ENCODE peak calls at places on chromosomes 7 and 10, in ten cellular contexts. L, S, G, D, C, X, B, Z, J and W are unnamed samples.

GRCh38 chr10:47396311-47396717 is 12.2 kb upstream of the ZNF488 start:
- DNase-seq in L (no peak), S (no peak), G (no peak), D (no peak), C (no peak), X (peak; percentile 34), B (no peak), Z (peak; percentile 22), J (peak; percentile 18), W (peak; percentile 6)

GRCh38 chr7:1678571-1679325 is 8.7 kb downstream of the ELFN1 start:
- DNase-seq in L (no peak), S (peak; percentile 17), G (no peak), D (no peak), C (no peak), X (no peak), B (no peak), Z (no peak), J (no peak), W (no peak)

GRCh38 chr10:113692271-113692670 is 12.6 kb downstream of the CASP7 start:
- DNase-seq in L (no peak), S (no peak), G (no peak), D (no peak), C (no peak), X (no peak), B (no peak), Z (no peak), J (no peak), W (no peak)

GRCh38 chr7:31053986-31054385 is 1.9 kb downstream of the ADCYAP1R1 start:
- DNase-seq in L (no peak), S (no peak), G (no peak), D (no peak), C (no peak), X (no peak), B (no peak), Z (no peak), J (no peak), W (no peak)

GRCh38 chr7:111081553-111081952 is 9.4 kb upstream of the LRRN3 start:
- DNase-seq in L (no peak), S (no peak), G (no peak), D (no peak), C (no peak), X (no peak), B (no peak), Z (no peak), J (no peak), W (no peak)

GRCh38 chr10:95756061-95756751 is at the start of gene ENTPD1:
- DNase-seq in L (peak; percentile 78), S (peak; percentile 25), G (peak; percentile 0), D (peak; percentile 73), C (no peak), X (no peak), B (peak; percentile 2), Z (peak; percentile 68), J (no peak), W (no peak)

GRCh38 chr7:93374345-93374940 is 142.3 kb downstream of the VPS50 start:
- DNase-seq in L (peak; percentile 45), S (no peak), G (peak; percentile 2), D (peak; percentile 72), C (peak; percentile 16), X (peak; percentile 58), B (no peak), Z (peak; percentile 58), J (peak; percentile 30), W (no peak)

GRCh38 chr7:47492720-47493119 is 89.2 kb downstream of the TNS3 start:
- DNase-seq in L (no peak), S (no peak), G (no peak), D (no peak), C (no peak), X (no peak), B (no peak), Z (no peak), J (no peak), W (no peak)

GRCh38 chr10:32577448-32577847 is 131.5 kb downstream of the CCDC7 start:
- DNase-seq in L (no peak), S (no peak), G (no peak), D (peak; percentile 2), C (peak; percentile 69), X (no peak), B (peak; percentile 4), Z (peak; percentile 38), J (no peak), W (no peak)

GRCh38 chr10:58943234-58943633 is 233.2 kb upstream of the PHYHIPL start:
- DNase-seq in L (no peak), S (no peak), G (no peak), D (peak; percentile 64), C (no peak), X (no peak), B (no peak), Z (peak; percentile 53), J (no peak), W (no peak)

GRCh38 chr10:130341325-130341724 is 205.1 kb downstream of the GLRX3 start:
- DNase-seq in L (no peak), S (no peak), G (no peak), D (no peak), C (no peak), X (no peak), B (no peak), Z (no peak), J (no peak), W (peak; percentile 76)

GRCh38 chr10:99854860-99855259 is 72.4 kb downstream of the ABCC2 start:
- DNase-seq in L (peak; percentile 32), S (no peak), G (peak; percentile 61), D (peak; percentile 92), C (peak; percentile 65), X (peak; percentile 88), B (peak; percentile 36), Z (peak; percentile 81), J (peak; percentile 41), W (peak; percentile 68)

GRCh38 chr7:132650498-132650897 is 74.2 kb upstream of the PLXNA4 start:
- DNase-seq in L (no peak), S (no peak), G (peak; percentile 16), D (peak; percentile 73), C (peak; percentile 92), X (peak; percentile 62), B (peak; percentile 67), Z (peak; percentile 91), J (no peak), W (no peak)

GRCh38 chr10:24965051-24965450 is 12.6 kb upstream of the PRTFDC1 start:
- DNase-seq in L (no peak), S (no peak), G (no peak), D (no peak), C (no peak), X (no peak), B (no peak), Z (no peak), J (no peak), W (no peak)

GRCh38 chr7:10767771-10768170 is 205.9 kb upstream of the PHF14 start:
- DNase-seq in L (no peak), S (no peak), G (no peak), D (no peak), C (no peak), X (no peak), B (no peak), Z (no peak), J (no peak), W (no peak)

GRCh38 chr7:141945356-141945755 is 1.4 kb downstream of the CLEC5A start:
- DNase-seq in L (no peak), S (no peak), G (no peak), D (peak; percentile 39), C (no peak), X (no peak), B (no peak), Z (no peak), J (no peak), W (no peak)

GRCh38 chr7:152859781-152860191 is 100.2 kb downstream of the ACTR3B start:
- DNase-seq in L (peak; percentile 20), S (no peak), G (no peak), D (peak; percentile 17), C (peak; percentile 13), X (no peak), B (no peak), Z (peak; percentile 14), J (peak; percentile 15), W (peak; percentile 22)
- TF ChIP-seq CTCF in L (peak; percentile 41), S (no peak), G (peak; percentile 31), D (peak; percentile 56), C (peak; percentile 75), X (peak; percentile 16), B (peak; percentile 14), Z (peak; percentile 36), J (peak; percentile 58), W (peak; percentile 67)

GRCh38 chr7:9761224-9761623 is 1212.4 kb upstream of the PHF14 start:
- DNase-seq in L (no peak), S (no peak), G (no peak), D (no peak), C (no peak), X (no peak), B (no peak), Z (no peak), J (no peak), W (no peak)
- TF ChIP-seq CTCF in L (no peak), S (no peak), G (no peak), D (no peak), C (no peak), X (no peak), B (no peak), Z (no peak), J (no peak), W (no peak)

DNA sequence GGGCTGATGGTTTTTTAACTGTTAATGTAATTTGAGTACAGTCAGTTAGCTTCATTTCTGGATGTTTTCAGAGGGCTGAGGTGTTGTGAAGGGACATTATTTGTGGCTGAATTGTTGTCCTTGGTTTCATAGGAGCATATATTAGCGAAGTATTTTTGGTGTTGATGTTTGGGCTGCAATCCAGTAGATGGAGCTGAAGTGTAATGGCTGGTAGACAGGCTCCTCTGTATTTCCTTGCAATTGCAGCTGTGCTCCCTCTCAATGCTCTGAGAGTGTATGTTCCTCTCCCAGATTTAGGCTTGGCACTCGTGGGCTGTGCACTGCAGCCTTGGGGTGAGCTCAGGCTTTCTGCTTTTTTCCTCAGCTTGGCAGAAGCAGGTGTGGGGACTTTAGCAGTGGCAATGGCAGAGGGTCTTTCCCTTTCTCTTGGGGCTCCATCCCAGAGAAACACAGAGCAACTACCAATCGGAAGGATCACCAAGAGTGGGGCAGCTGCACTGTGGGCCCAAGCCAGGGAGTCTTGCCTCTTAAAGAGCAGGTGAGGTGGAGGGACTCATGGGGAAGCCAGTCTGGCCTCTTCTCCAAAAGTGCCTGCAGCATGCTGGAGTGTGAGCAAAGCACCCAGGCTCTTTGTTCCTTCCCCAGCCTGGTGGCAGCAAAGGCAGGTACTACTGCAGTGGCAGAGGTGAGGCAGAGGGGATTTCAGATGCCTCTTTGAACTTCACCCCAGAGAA is 544.4 kb downstream of the SH2D4B start:
- DNase-seq in L (peak; percentile 66), S (no peak), G (no peak), D (no peak), C (no peak), X (no peak), B (no peak), Z (no peak), J (no peak), W (no peak)
- TF ChIP-seq CTCF in L (peak; percentile 69), S (no peak), G (peak; percentile 17), D (no peak), C (no peak), X (no peak), B (no peak), Z (no peak), J (peak; percentile 44), W (peak; percentile 74)

DNA sequence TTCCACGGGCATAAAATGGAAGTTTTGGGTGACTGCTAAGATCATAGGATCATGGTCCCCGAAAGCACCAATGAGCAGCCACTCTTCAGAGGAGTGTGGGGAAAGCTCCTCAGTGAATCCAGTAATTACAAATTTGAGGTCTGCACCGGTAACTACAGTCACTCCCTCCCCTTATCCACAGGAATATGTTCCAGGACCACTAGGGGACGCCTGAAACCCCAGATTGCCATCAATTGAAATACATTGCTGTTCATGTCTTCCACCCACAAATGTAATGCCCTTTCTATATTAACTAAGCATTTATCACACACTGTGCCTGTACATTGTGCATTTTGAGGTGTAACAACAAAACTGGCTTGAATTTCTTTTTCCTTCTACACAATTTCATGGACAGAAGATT is 447.9 kb upstream of the PFKP start:
- DNase-seq in L (peak; percentile 9), S (no peak), G (no peak), D (peak; percentile 1), C (no peak), X (no peak), B (no peak), Z (no peak), J (peak; percentile 7), W (peak; percentile 54)
- TF ChIP-seq CTCF in L (peak; percentile 34), S (no peak), G (peak; percentile 16), D (no peak), C (peak; percentile 42), X (no peak), B (no peak), Z (no peak), J (peak; percentile 35), W (peak; percentile 68)